ENCODE peak calls at places on chromosomes 13 and 19, in five cellular contexts. F is neural progenitor cell, Y is fibroblast of lung, H is endothelial cell of umbilical vein, T is tibial nerve. U is an unnamed sample.

GRCh38 chr19:34173145-34173956 is 1.0 kb downstream of the LSM14A start:
- DNase-seq in T (peak; percentile 19), H (peak; percentile 73), Y (peak; percentile 41), F (peak; percentile 76), U (peak; percentile 87)

GRCh38 chr19:39941615-39942507 is 7.4 kb upstream of the FCGBP start:
- DNase-seq in T (no peak), F (peak; percentile 35), H (peak; percentile 42), Y (no peak), U (no peak)

GRCh38 chr19:8342684-8343482 is at the start of gene KANK3:
- DNase-seq in H (peak; percentile 94), T (peak; percentile 89), Y (peak; percentile 94), F (peak; percentile 97), U (peak; percentile 100)

GRCh38 chr13:107730835-107731234 is 484.5 kb downstream of the LIG4 start:
- DNase-seq in H (no peak), T (no peak), Y (peak; percentile 43), F (no peak), U (no peak)

GRCh38 chr19:10751109-10751972 is 33.5 kb downstream of the DNM2 start:
- DNase-seq in F (no peak), H (peak; percentile 46), Y (no peak), T (no peak), U (no peak)

GRCh38 chr19:36001605-36002004 is 6.6 kb downstream of the SDHAF1 start:
- DNase-seq in T (no peak), Y (no peak), F (no peak), H (no peak), U (no peak)

GRCh38 chr13:27929868-27930267 is 10.1 kb downstream of the PDX1 start:
- DNase-seq in F (no peak), H (no peak), T (no peak), Y (no peak), U (no peak)

GRCh38 chr19:23706657-23707056 is 19.6 kb upstream of the ZNF675 start:
- DNase-seq in T (no peak), Y (no peak), H (no peak), F (no peak), U (no peak)

GRCh38 chr13:75319244-75319643 is 162.7 kb downstream of the TBC1D4 start:
- DNase-seq in H (peak; percentile 21), F (no peak), Y (no peak), T (no peak), U (no peak)

GRCh38 chr19:10888421-10888866 is 17.1 kb downstream of the CARM1 start:
- DNase-seq in T (no peak), F (peak; percentile 73), H (no peak), Y (no peak), U (peak; percentile 75)

DNA sequence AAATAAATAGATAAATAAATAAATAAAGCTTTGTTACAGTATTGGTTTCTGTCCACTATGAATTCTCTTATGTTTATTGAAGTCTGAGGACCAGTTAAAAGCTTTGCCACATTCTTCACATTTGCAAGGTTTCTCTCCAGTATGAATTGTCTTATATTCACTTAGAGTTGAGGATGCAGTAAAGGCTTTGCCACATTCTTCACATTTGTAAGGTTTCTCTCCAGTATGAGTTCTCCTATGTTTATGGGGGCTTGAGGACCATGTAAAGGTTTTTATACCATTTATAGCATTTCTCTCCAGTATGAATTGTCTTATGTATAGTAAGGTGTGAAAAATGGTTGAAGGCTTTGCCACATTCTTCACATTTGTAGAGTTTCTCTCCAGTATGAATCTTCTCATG is 168.3 kb downstream of the ZNF737 start:
- DNase-seq in T (no peak), H (no peak), Y (peak; percentile 3), F (no peak), U (no peak)
- H3K9me3 ChIP-seq in T (peaks cover 78% of the 10 kb centered on the region), H (peaks cover 7% of the 10 kb centered on the region), Y (no peaks in the 10 kb centered on the region), F (peaks cover 40% of the 10 kb centered on the region), U (peaks cover 99% of the 10 kb centered on the region)

DNA sequence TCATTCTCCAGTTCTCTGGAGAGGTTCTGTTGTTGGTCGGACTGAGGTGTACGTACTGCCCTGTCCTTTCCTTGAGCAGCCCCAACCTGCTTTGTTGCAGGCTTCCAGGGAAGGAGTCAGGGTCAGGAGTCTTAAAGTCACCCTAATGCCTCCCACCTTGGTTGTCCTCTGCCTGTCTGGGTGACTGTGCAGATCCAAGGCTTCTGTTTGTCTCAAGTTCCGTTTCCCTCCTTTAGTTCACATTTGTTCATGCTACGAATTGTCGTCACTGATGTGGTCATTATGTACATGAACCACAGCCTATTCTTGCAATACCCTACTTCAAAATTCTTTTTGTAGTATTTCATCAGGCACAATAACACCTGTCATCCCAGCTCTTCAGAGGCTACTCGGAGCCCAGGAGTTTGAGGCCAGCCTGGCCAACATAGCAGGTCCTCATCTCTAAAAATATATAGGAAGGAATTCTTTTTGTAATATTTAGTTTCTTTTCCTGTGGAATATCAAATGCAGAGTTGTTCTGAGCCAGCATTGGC is 7.4 kb downstream of the ZNF586 start:
- DNase-seq in F (no peak), H (no peak), T (no peak), Y (no peak), U (no peak)
- H3K9me3 ChIP-seq in F (no peaks in the 10 kb centered on the region), H (peaks cover 20% of the 10 kb centered on the region), T (peaks cover 95% of the 10 kb centered on the region), Y (peaks cover 6% of the 10 kb centered on the region), U (peaks cover 14% of the 10 kb centered on the region)

GRCh38 chr19:57927587-57927986 is 7.6 kb downstream of the ZNF418 start:
- DNase-seq in H (no peak), T (no peak), F (no peak), Y (no peak), U (no peak)
- H3K9me3 ChIP-seq in H (peaks cover 11% of the 10 kb centered on the region), T (peaks cover 67% of the 10 kb centered on the region), F (peaks cover 34% of the 10 kb centered on the region), Y (peaks cover 4% of the 10 kb centered on the region), U (peaks cover 83% of the 10 kb centered on the region)

DNA sequence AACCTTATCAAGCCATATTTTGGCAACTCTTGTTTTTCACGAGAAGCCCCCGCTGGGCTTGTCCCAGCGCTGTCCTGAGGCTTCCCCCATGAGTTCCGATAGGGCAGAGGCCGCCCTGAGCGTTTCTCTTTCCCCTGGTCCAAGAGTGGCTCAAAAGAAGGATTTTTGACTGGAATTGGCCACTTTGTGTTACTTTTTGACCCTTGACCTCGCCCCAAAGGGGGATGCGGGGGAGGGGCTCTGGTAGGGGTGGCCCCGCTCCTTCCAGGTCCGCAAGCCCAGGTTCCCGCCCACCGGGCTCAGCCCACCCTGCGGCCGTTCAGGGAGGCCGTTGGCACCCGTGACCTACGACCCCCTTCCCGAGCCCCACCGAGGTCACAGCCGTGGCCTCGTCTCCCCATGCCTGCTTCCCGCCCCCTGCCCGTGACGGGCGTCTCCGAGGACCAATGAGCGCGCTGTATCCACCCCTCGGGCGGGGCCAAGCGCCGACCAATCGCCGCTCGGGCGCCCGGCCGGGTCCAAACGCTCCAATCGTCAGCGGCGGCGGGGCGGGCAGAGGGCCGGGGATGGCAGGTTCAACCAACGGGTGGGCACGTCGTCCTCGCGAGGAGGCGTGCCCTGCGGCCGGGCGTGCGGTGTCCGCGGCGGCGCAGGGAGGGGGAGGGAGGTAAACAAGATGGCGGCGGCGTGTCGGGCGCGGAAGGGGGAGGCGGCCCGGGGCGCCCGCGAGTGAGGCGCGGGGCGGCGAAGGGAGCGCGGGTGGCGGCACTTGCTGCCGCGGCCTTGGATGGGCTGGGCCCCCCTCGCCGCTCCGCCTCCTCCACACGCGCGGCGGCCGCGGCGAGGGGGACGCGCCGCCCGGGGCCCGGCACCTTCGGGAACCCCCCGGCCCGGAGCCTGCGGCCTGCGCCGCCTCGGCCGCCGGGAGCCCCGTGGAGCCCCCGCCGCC is at the start of gene STK11:
- DNase-seq in T (peak; percentile 98), H (peak; percentile 97), F (peak; percentile 99), Y (peak; percentile 96), U (peak; percentile 100)
- H3K9me3 ChIP-seq in T (no peaks in the 10 kb centered on the region), H (no peaks in the 10 kb centered on the region), F (no peaks in the 10 kb centered on the region), Y (no peaks in the 10 kb centered on the region), U (no peaks in the 10 kb centered on the region)

DNA sequence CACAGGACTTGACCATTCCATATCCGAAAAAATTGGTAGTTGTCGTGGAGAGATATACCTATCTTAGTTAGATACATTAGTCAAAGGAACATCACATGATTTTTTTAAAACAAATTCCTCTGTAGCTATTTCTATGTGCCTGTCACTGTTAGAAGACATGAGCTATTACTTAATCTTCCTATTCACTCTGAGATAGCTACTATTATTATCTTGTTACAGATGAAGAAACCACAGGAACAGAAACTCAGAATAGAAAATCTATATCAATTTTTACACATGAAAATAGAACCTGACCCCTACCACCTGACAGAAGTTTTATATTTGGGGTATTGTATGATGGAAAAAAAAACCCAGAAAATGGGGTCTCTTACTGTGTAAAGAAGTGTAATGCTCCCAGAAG is 68.9 kb upstream of the TDRD3 start:
- DNase-seq in Y (no peak), T (no peak), F (no peak), H (no peak), U (no peak)
- H3K9me3 ChIP-seq in Y (no peaks in the 10 kb centered on the region), T (no peaks in the 10 kb centered on the region), F (no peaks in the 10 kb centered on the region), H (no peaks in the 10 kb centered on the region), U (peaks cover 4% of the 10 kb centered on the region)

GRCh38 chr19:57688011-57688763 is 6.4 kb downstream of the ZNF551 start:
- DNase-seq in F (no peak), Y (no peak), T (no peak), H (no peak), U (no peak)
- H3K9me3 ChIP-seq in F (peaks cover 53% of the 10 kb centered on the region), Y (peaks cover 21% of the 10 kb centered on the region), T (peaks cover 97% of the 10 kb centered on the region), H (peaks cover 33% of the 10 kb centered on the region), U (peaks cover 76% of the 10 kb centered on the region)

DNA sequence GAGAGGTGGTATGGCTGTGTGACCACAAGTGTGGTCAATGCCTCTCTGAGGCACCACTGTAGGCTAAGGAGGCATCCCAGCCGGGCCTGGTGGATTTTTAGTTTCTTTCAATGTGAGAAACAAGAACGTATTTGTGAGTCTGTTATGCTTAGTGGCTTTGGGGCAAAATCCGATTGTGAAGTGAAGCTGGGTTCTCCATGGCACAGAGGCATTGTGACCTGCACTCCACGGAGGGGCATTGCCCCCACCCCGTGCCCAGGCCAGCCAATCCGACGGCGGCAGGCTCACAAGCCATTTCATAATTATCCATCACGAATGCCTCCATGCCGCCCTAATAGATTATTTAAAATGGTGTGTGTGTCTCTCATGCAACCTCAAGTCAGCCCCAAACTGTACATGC is 151.6 kb downstream of the ZNF536 start:
- DNase-seq in H (no peak), T (no peak), Y (no peak), F (no peak), U (peak; percentile 24)
- H3K9me3 ChIP-seq in H (peaks cover 5% of the 10 kb centered on the region), T (no peaks in the 10 kb centered on the region), Y (no peaks in the 10 kb centered on the region), F (no peaks in the 10 kb centered on the region), U (no peaks in the 10 kb centered on the region)

GRCh38 chr19:19944583-19944880 is 43.8 kb downstream of the ZNF93 start:
- DNase-seq in F (no peak), H (no peak), Y (no peak), T (no peak), U (no peak)
- H3K9me3 ChIP-seq in F (no peaks in the 10 kb centered on the region), H (peaks cover 2% of the 10 kb centered on the region), Y (no peaks in the 10 kb centered on the region), T (peaks cover 2% of the 10 kb centered on the region), U (peaks cover 18% of the 10 kb centered on the region)

DNA sequence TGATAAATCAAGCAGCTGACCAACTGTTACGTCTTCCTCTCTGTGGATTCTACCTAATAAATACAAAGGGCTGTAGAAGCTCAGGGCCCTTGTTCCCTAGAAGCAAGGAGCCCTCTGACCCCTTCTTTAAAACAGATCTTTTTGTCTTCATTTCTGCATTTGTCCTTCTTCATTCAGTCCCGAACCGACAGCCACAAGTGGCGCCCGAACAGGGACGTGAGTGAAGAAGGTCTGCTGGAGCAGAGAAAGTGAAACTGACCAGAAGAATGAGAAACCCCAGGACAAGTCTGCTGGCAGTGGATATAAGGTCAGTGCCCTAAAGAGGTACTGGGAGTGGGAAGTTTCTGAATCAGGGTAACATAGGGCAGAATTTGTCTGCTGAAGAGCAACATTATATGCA is 13.1 kb downstream of the ZNF773 start:
- DNase-seq in T (no peak), F (no peak), Y (peak; percentile 29), H (no peak), U (no peak)
- H3K9me3 ChIP-seq in T (peaks cover 43% of the 10 kb centered on the region), F (peaks cover 12% of the 10 kb centered on the region), Y (peaks cover 1% of the 10 kb centered on the region), H (peaks cover 4% of the 10 kb centered on the region), U (peaks cover 50% of the 10 kb centered on the region)

DNA sequence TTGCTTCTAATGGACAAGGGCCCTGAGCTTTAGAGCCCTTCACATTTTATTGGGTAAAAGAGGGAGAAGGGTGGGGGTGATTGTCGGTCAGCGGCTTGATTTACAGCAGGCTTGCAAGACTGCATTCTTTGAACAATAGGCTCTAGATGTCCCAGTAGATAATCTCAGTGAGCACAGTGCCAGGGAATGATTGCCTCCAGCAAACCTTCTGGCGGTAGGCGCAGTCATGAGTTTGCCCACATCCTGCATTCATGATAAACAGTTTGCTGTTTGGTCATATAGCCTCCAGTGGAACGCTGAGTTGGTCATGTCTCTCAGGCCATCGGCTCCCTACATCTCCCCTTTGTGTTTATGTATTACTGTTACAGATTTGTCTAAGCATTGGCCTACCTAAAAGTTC is 12.6 kb downstream of the ZNF528 start:
- DNase-seq in F (no peak), Y (no peak), T (no peak), H (no peak), U (no peak)
- H3K9me3 ChIP-seq in F (peaks cover 6% of the 10 kb centered on the region), Y (no peaks in the 10 kb centered on the region), T (peaks cover 63% of the 10 kb centered on the region), H (no peaks in the 10 kb centered on the region), U (peaks cover 64% of the 10 kb centered on the region)